ENCODE peak calls at places on chromosomes 11 and 22, in nine cellular contexts. Q is AG09309, R is AG04450, B is Caco-2, Y is ascending aorta, A is hepatocyte, U is AG10803, M is thoracic aorta, V is HCT116. Z is an unnamed sample.

GRCh38 chr11:107856981-107857517 is 1.5 kb downstream of the SLC35F2 start:
- DNase-seq in Q (no peak), Y (no peak), V (peak), R (no peak), A (no peak), U (no peak), M (no peak), B (no peak), Z (peak)

GRCh38 chr11:65404210-65404609 is 17.8 kb downstream of the FRMD8 start:
- DNase-seq in Q (no peak), R (no peak), V (no peak), Y (no peak), B (no peak), U (no peak), A (no peak), M (no peak), Z (no peak)

GRCh38 chr11:12291767-12292166 is 85.6 kb upstream of the PARVA start:
- DNase-seq in Y (no peak), V (no peak), A (no peak), B (no peak), Q (no peak), M (no peak), U (no peak), R (no peak), Z (no peak)

GRCh38 chr11:134890446-134890845 is 478.4 kb upstream of the B3GAT1 start:
- DNase-seq in A (no peak), U (no peak), M (no peak), V (no peak), Q (no peak), B (no peak), Y (no peak), R (no peak), Z (no peak)

GRCh38 chr11:66728760-66729385 is at the start of gene SPTBN2:
- DNase-seq in R (no peak), U (no peak), Y (no peak), V (no peak), Q (no peak), M (no peak), A (peak), B (no peak), Z (no peak)

GRCh38 chr11:102560555-102561011 is 30.0 kb upstream of the MMP7 start:
- DNase-seq in Q (peak), Y (no peak), R (peak), B (no peak), A (no peak), M (no peak), U (peak), V (no peak), Z (peak)

GRCh38 chr22:29517215-29517908 is 36.2 kb downstream of the THOC5 start:
- DNase-seq in V (no peak), B (no peak), R (no peak), Q (no peak), M (no peak), U (no peak), Y (no peak), A (no peak), Z (no peak)

GRCh38 chr22:29073618-29074275 is 912 bp downstream of the KREMEN1 start:
- DNase-seq in U (peak), R (no peak), Q (no peak), V (no peak), Y (no peak), A (peak), B (peak), M (no peak), Z (peak)

DNA sequence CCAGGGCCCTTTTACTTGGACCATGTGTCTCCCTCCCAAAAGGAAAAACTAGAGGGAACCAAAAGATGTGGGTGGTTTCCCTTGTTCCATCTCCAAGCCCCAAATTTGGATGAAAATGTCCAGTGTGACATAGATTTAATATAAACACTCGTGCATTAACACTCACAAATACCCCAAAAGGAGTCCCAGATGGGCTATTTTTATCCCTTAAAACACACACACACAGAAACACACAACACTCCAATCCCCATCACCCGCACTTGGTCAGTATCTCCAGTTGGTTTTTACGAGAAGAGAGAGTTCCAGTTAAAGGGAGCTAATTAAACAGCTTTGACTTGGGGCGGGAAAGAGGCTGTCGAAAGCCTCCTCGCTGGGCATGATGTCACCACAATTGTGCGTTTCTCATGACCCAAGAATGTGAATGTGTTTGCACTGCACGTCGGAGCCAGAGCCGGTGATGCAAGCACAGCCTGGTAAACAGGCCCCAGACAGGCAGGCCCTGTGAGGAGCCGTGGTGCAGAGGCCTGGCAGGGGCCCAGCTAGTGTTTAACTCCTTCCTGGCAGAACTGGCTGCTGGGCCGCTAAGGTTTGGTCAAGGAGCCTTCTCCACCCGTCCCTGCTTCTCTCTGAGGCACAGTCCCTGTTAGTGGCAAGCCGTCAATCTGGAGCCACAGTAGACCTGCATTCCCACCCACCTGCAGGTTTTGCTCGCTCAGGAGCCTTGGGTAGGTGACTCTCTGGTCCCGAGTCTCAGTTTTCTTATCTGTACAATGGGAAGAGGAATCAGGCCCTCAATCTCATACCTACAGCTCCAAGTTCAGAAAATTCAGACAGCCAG is 25.6 kb upstream of the SMTN start:
- DNase-seq in R (peak), V (no peak), A (peak), Y (peak), U (peak), Q (peak), M (peak), B (peak), Z (peak)
- H3K4me3 ChIP-seq in R (no peak), V (no peak), A (no peak), Y (no peak), U (no peak), Q (no peak), M (peak), B (no peak), Z (no peak)

GRCh38 chr11:113907681-113908080 is 3.1 kb downstream of the HTR3B start:
- DNase-seq in M (no peak), A (no peak), Q (no peak), B (no peak), Y (no peak), U (no peak), V (no peak), R (no peak), Z (no peak)

GRCh38 chr11:113906515-113906914 is 1.9 kb downstream of the HTR3B start:
- DNase-seq in Y (no peak), A (peak), Q (no peak), B (no peak), V (no peak), M (no peak), U (no peak), R (no peak), Z (no peak)

GRCh38 chr11:113904379-113905101 is at the start of gene HTR3B:
- DNase-seq in M (no peak), V (no peak), U (no peak), A (no peak), R (no peak), Y (no peak), Q (no peak), B (no peak), Z (no peak)

GRCh38 chr11:113907155-113907554 is 2.6 kb downstream of the HTR3B start:
- DNase-seq in Q (no peak), B (no peak), V (no peak), R (no peak), Y (no peak), M (no peak), A (no peak), U (no peak), Z (no peak)

GRCh38 chr11:113906038-113906437 is 1.4 kb downstream of the HTR3B start:
- DNase-seq in U (peak), B (peak), Y (no peak), R (peak), Q (no peak), V (peak), M (no peak), A (peak), Z (peak)
- TF ChIP-seq CTCF in U (no peak), B (peak), Y (no peak), R (peak), Q (peak), V (peak), M (no peak), A (peak), Z (peak)

DNA sequence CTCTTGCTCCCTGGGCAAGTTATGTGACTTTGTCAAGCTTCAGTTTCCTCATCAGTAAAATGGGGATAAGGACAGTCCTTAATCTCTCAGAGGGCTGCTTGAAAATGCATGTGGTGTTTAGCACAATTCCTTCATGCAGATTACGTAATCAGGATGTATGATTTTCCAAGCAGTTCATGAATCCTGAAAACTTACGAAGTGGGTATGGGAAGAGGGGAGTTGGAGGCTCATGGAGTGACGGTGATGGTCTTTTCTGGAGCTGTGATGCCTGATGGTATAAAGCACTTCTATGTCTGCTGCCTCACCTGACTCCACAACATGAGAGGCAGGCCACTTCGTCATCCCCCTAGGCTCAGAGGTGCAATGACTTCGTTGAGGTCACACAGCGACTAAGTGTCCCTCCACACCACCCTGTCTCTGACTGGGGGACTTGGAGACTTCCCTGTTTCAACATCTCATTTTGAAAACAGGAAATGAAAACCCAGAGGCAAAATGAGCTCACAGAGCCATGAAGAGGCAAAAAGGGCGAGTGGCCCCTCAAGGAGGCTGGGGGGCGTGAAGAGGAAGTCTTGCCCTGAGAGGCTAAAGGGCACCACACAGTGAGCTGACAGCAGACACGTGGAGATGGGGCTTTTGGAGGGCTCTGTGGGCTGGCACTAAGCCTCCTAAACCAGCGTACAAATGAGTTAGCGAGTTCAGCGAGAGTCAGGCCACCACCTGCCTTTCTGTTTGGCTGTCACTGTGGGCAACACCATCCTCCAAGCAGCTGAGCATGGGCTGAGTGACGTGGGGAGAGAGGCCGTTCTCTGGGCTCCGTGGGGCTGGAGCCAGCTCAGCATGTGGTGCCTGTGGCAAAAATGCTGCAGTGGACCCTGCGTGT is 10.1 kb downstream of the MCM5 start:
- DNase-seq in V (no peak), B (no peak), M (no peak), A (no peak), R (no peak), Y (peak), Q (no peak), U (no peak), Z (no peak)
- H3K4me3 ChIP-seq in V (no peak), B (no peak), M (no peak), A (no peak), R (no peak), Y (no peak), Q (no peak), U (no peak), Z (no peak)

GRCh38 chr22:41526226-41526531 is 18.1 kb downstream of the POLR3H start:
- DNase-seq in B (no peak), U (no peak), Q (no peak), R (no peak), M (no peak), A (no peak), Y (no peak), V (no peak), Z (no peak)

GRCh38 chr22:41528132-41528766 is 16.0 kb downstream of the POLR3H start:
- DNase-seq in V (no peak), M (no peak), A (no peak), Q (no peak), Y (no peak), B (no peak), U (no peak), R (no peak), Z (no peak)

GRCh38 chr22:41525450-41526225 is 18.6 kb downstream of the POLR3H start:
- DNase-seq in V (no peak), B (no peak), R (no peak), U (no peak), Y (no peak), A (no peak), M (no peak), Q (no peak), Z (no peak)

GRCh38 chr22:41528938-41529561 is 15.2 kb downstream of the POLR3H start:
- DNase-seq in Y (no peak), R (no peak), Q (no peak), V (no peak), A (no peak), M (no peak), U (no peak), B (no peak), Z (no peak)

GRCh38 chr22:41526802-41527799 is 17.2 kb downstream of the POLR3H start:
- DNase-seq in B (peak), Y (no peak), U (peak), V (no peak), Q (no peak), R (no peak), M (no peak), A (peak), Z (peak)
- TF ChIP-seq CTCF in B (peak), Y (peak), U (peak), V (peak), Q (peak), R (peak), M (peak), A (peak), Z (peak)

GRCh38 chr11:34284166-34284565 is 73.6 kb downstream of the ABTB2 start:
- DNase-seq in M (no peak), B (no peak), U (no peak), R (no peak), Q (no peak), Y (no peak), A (no peak), V (no peak), Z (no peak)
- H3K4me3 ChIP-seq in M (no peak), B (no peak), U (no peak), R (no peak), Q (no peak), Y (no peak), A (no peak), V (no peak), Z (no peak)

DNA sequence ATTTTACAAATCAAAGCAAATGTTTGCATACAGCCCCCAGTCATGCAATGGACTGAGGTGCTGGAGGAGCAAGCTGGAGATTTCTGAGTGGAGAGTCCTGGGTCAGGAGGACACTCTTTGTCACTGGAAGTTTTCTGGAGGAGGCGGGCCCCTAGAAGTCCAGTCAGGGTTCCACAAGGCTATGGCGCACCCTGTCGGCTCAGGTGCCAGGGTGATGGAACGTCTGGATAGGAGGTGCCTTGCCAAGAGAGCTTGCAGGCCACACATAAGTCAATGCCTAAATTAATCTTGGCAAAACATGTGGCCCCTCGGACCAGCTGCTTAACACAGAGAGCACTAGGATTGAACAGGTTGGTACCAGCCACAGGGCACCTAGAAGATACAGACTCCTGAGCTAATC is 174.7 kb upstream of the CADM1 start:
- DNase-seq in B (peak), Y (no peak), R (no peak), V (no peak), A (peak), Q (no peak), U (no peak), M (no peak), Z (no peak)
- TF ChIP-seq CTCF in B (peak), Y (no peak), R (no peak), V (no peak), A (no peak), Q (no peak), U (no peak), M (no peak), Z (no peak)

GRCh38 chr11:16357776-16358175 is 1.4 kb upstream of the SOX6 start:
- DNase-seq in M (no peak), Y (no peak), B (no peak), A (no peak), Q (no peak), V (no peak), R (no peak), U (no peak), Z (no peak)
- H3K4me3 ChIP-seq in M (no peak), Y (no peak), B (no peak), A (no peak), Q (no peak), V (no peak), R (no peak), U (no peak), Z (no peak)

DNA sequence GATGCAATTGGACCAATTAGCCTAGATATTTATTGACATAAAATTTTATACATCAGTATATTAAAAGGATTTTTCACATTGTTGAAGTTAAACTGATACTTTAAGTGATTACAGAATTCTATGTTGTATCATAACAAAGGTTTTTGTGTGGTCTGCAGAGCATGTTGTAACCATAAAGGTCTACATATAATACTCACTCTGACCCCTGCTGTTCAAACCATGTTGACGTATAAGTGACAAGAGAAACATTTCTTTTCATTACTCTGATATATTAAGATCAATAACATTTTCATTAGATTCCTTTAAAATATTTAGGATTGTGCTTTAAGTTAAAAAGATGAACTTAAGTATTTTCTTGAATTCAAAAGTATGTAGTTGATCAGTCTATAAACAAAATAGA is 63.9 kb downstream of the GAS2 start:
- DNase-seq in Q (no peak), R (no peak), U (no peak), V (no peak), Y (no peak), M (no peak), B (peak), A (peak), Z (peak)
- TF ChIP-seq CTCF in Q (no peak), R (no peak), U (peak), V (no peak), Y (no peak), M (no peak), B (peak), A (peak), Z (no peak)

Z was measured in fibroblast of mammary gland.